ENCODE peak calls at places on chromosomes 4 and X, in five cellular contexts. C is K562, B is HepG2, V is SK-N-SH, J is GM12878. G is an unnamed sample.

GRCh38 chrX:40120838-40121580 is 23.3 kb upstream of the BCOR start:
- DNase-seq in C (no peak), B (no peak), V (no peak), J (no peak), G (no peak)

GRCh38 chr4:15689540-15689939 is 7.9 kb downstream of the FAM200B start:
- DNase-seq in C (no peak), B (no peak), V (no peak), J (no peak), G (no peak)

GRCh38 chr4:156767911-156768415 is 203.6 kb downstream of the PDGFC start:
- DNase-seq in C (no peak), B (no peak), V (no peak), J (no peak), G (no peak)

GRCh38 chr4:150849016-150849415 is 166.1 kb downstream of the LRBA start:
- DNase-seq in C (no peak), B (no peak), V (no peak), J (no peak), G (no peak)

GRCh38 chr4:67036791-67037190 is 508.5 kb downstream of the CENPC start:
- DNase-seq in C (no peak), B (no peak), V (no peak), J (no peak), G (no peak)

GRCh38 chrX:39809326-39809725 is 288.4 kb downstream of the BCOR start:
- DNase-seq in C (no peak), B (no peak), V (no peak), J (no peak), G (no peak)

GRCh38 chrX:71095033-71095432 is 618 bp upstream of the FOXO4 start:
- DNase-seq in C (no peak), B (no peak), V (no peak), J (no peak), G (no peak)

GRCh38 chrX:38800981-38801845 is at the start of gene MID1IP1:
- DNase-seq in C (peak; percentile 94), B (peak; percentile 81), V (peak; percentile 85), J (no peak), G (peak; percentile 82)

GRCh38 chrX:12210196-12210815 is 72.0 kb downstream of the FRMPD4 start:
- DNase-seq in C (no peak), B (no peak), V (no peak), J (no peak), G (no peak)

GRCh38 chrX:55450259-55450658 is 1.7 kb upstream of the MAGEH1 start:
- DNase-seq in C (peak; percentile 6), B (peak; percentile 3), V (no peak), J (no peak), G (no peak)

GRCh38 chrX:31036895-31037294 is 34.9 kb downstream of the FTHL17 start:
- DNase-seq in C (peak; percentile 28), B (peak; percentile 42), V (peak; percentile 34), J (no peak), G (peak; percentile 64)

GRCh38 chrX:118730500-118731247 is 3.3 kb downstream of the IL13RA1 start:
- DNase-seq in C (no peak), B (no peak), V (no peak), J (no peak), G (no peak)

GRCh38 chr4:61468091-61468720 is 268.1 kb downstream of the ADGRL3 start:
- DNase-seq in C (no peak), B (no peak), V (no peak), J (no peak), G (no peak)

GRCh38 chrX:109619816-109620215 is 5.2 kb downstream of the KCNE5 start:
- DNase-seq in C (no peak), B (no peak), V (no peak), J (no peak), G (no peak)

GRCh38 chrX:72100824-72101351 is 30.8 kb downstream of the RTL5 start:
- DNase-seq in C (no peak), B (no peak), V (no peak), J (peak; percentile 70), G (no peak)

GRCh38 chr4:187770345-187770744 is 225.2 kb upstream of the ZFP42 start:
- DNase-seq in C (no peak), B (no peak), V (no peak), J (no peak), G (no peak)

GRCh38 chrX:10612215-10612614 is 8.2 kb downstream of the MID1 start:
- DNase-seq in C (no peak), B (no peak), V (no peak), J (no peak), G (no peak)

GRCh38 chr4:90889171-90889570 is 762.0 kb downstream of the CCSER1 start:
- DNase-seq in C (no peak), B (no peak), V (no peak), J (no peak), G (no peak)

GRCh38 chr4:38040619-38041018 is 80.4 kb downstream of the PTTG2 start:
- DNase-seq in C (no peak), B (peak; percentile 50), V (no peak), J (no peak), G (no peak)

GRCh38 chr4:110514889-110515479 is 39.0 kb downstream of the ENPEP start:
- DNase-seq in C (peak; percentile 20), B (peak; percentile 30), V (peak; percentile 16), J (no peak), G (peak; percentile 13)

GRCh38 chr4:173039617-173040176 is 128.9 kb upstream of the GALNT7 start:
- DNase-seq in C (no peak), B (no peak), V (no peak), J (no peak), G (no peak)

GRCh38 chrX:41863343-41864203 is 59.8 kb downstream of the CASK start:
- DNase-seq in C (no peak), B (no peak), V (no peak), J (no peak), G (no peak)

GRCh38 chrX:9341305-9342201 is 123.3 kb upstream of the TBL1X start:
- DNase-seq in C (peak; percentile 59), B (no peak), V (peak; percentile 63), J (peak; percentile 53), G (no peak)

GRCh38 chrX:74277320-74277719 is 26.7 kb upstream of the ZCCHC13 start:
- DNase-seq in C (no peak), B (no peak), V (no peak), J (no peak), G (no peak)

GRCh38 chr4:23887989-23888388 is 1.9 kb downstream of the PPARGC1A start:
- DNase-seq in C (no peak), B (no peak), V (no peak), J (no peak), G (no peak)

GRCh38 chr4:23889368-23889767 is 479 bp downstream of the PPARGC1A start:
- DNase-seq in C (no peak), B (no peak), V (no peak), J (no peak), G (no peak)

GRCh38 chr4:23889814-23890269 is at the start of gene PPARGC1A:
- DNase-seq in C (no peak), B (peak; percentile 80), V (peak; percentile 11), J (no peak), G (peak; percentile 50)

GRCh38 chr4:23887173-23887572 is 2.7 kb downstream of the PPARGC1A start:
- DNase-seq in C (no peak), B (no peak), V (no peak), J (no peak), G (no peak)

GRCh38 chr4:23888421-23889319 is 1.2 kb downstream of the PPARGC1A start:
- DNase-seq in C (no peak), B (peak; percentile 18), V (peak; percentile 66), J (no peak), G (no peak)
- TF ChIP-seq FOXM1 in C (no peak), B (no peak), V (no peak), J (no peak), G (no peak)

DNA sequence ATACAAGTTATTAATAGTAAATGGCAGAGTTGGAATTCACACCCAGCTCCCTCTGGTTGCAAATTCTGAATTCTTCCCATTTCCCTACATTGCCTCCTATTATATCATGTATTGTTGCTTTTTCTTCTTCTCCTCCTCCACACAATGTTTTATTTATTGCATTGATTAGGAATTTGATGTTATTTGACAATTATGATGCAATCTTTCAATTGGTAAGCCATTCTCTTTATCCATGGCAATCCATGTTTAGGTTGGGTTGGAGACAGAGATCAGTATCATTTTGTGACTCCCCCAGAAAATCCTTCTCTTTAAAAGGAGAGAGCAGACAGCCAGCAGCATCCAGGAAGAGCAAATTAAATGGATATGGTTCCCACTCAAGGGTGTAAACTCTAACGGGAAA is 30.5 kb downstream of the TTC29 start:
- DNase-seq in C (no peak), B (no peak), V (no peak), J (no peak), G (no peak)
- TF ChIP-seq FOXM1 in C (no peak), B (no peak), V (no peak), J (no peak), G (no peak)

DNA sequence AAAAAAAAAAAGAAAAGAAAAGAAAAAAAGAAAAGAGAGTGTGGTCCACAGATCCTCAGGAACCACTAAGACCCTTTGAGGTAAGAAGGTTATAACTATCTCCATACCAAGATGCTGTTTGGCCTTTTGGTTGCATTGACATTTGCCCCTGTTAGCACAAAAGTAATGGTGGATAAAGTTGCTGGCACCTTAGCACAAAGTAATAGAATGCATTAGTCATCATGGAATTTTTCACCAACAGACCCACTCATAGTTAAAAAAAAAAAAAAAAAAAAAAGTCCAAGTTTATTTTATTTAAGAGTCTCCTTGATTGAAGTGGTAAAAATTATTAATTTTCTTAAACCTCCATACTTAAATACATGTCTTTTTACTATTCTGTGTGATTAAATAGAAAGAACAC is 78.4 kb upstream of the RBPJ start:
- DNase-seq in C (no peak), B (no peak), V (no peak), J (no peak), G (no peak)
- TF ChIP-seq FOXM1 in C (no peak), B (no peak), V (no peak), J (no peak), G (no peak)

DNA sequence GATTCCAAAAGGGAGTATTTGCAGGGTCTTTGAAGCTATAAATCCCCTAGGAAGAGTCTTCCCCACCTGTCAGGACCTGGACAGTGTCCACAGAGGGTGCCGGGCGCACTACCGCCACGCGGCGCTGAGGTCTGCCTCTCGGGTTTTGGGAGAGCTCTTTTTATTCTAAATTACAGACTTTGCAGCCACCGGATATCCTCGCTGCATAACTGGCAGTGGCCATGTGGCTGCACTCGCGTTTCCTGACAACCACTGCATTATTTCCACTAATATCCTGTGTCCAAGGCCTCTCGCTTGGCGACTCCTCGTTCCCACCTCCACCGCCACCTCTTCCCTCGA is 608 bp upstream of the TMEM131L start:
- DNase-seq in C (peak; percentile 60), B (peak; percentile 37), V (peak; percentile 75), J (no peak), G (peak; percentile 45)
- TF ChIP-seq FOXM1 in C (no peak), B (no peak), V (no peak), J (no peak), G (no peak)

GRCh38 chrX:52988985-52989917 is 30.9 kb upstream of the FAM156A start:
- DNase-seq in C (no peak), B (no peak), V (no peak), J (no peak), G (no peak)
- TF ChIP-seq FOXM1 in C (no peak), B (no peak), V (no peak), J (no peak), G (no peak)

DNA sequence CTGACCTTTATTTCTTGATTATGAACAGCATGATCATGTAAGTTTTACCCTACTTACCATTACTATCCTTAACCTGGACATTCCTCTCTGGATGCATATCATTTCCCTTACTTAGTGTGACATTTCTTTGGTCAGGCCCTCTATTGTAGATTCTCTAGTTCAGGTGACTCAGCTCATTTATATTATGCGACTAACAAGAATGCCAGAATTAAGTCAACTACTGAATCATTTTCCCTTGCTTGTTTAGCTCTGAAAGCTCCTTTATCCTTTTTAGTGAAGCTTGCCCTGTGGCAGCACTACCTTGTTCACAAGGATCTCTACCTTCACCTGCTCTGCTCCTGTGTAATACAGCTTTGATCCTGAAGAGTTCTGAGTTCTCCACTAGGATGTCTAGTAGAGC is 15.1 kb upstream of the UGT2B17 start:
- DNase-seq in C (no peak), B (no peak), V (no peak), J (no peak), G (no peak)
- TF ChIP-seq FOXM1 in C (no peak), B (no peak), V (no peak), J (no peak), G (no peak)